ENCODE peak calls at places on chromosomes 3 and 15, in nine cellular contexts. X, R, T, B, E, Z, S, N and K are unnamed samples. For H3K27me3 and H3K4me1, the result is how much of the 10 kb centered on the place peaks cover.

GRCh38 chr3:124281453-124282316 is 289.8 kb upstream of the ROPN1 start:
- DNase-seq in Z (peak), N (no peak), E (no peak), X (peak), T (no peak), R (peak), S (no peak), B (peak), K (no peak)

GRCh38 chr3:50611464-50612233 is at the start of gene CISH:
- DNase-seq in Z (peak), S (peak), N (peak), E (peak), X (peak), R (peak), B (peak), T (peak), K (peak)

GRCh38 chr3:195462308-195462610 is 19.4 kb upstream of the ACAP2 start:
- DNase-seq in R (peak), Z (no peak), T (no peak), B (no peak), N (no peak), X (no peak), E (no peak), S (no peak), K (no peak)

GRCh38 chr3:128267541-128267940 is 114.3 kb downstream of the EEFSEC start:
- DNase-seq in B (no peak), X (no peak), T (no peak), Z (no peak), E (no peak), S (no peak), N (no peak), R (no peak), K (no peak)

GRCh38 chr15:50262533-50262932 is 3.0 kb downstream of the HDC start:
- DNase-seq in R (no peak), T (no peak), S (no peak), B (no peak), E (no peak), X (no peak), N (no peak), Z (no peak), K (no peak)

GRCh38 chr3:196995646-196996355 is 27.2 kb upstream of the PIGZ start:
- DNase-seq in S (no peak), X (no peak), R (no peak), Z (peak), N (no peak), B (no peak), E (no peak), T (no peak), K (peak)

GRCh38 chr15:26115229-26115943 is 252.3 kb upstream of the ATP10A start:
- DNase-seq in Z (peak), B (no peak), R (no peak), N (no peak), S (no peak), E (no peak), X (no peak), T (no peak), K (no peak)

GRCh38 chr3:138314751-138315150 is 14.9 kb downstream of the NME9 start:
- DNase-seq in T (no peak), Z (peak), R (peak), S (no peak), B (no peak), E (no peak), X (no peak), N (no peak), K (no peak)

GRCh38 chr15:27752682-27753081 is 346.4 kb downstream of the OCA2 start:
- DNase-seq in E (no peak), T (no peak), X (no peak), N (no peak), R (no peak), Z (no peak), B (no peak), S (no peak), K (no peak)

GRCh38 chr3:157916672-157917071 is 189.5 kb downstream of the SHOX2 start:
- DNase-seq in R (peak), S (no peak), Z (peak), E (no peak), N (no peak), B (no peak), X (no peak), T (no peak), K (no peak)

GRCh38 chr15:64687167-64688085 is 88.0 kb downstream of the RBPMS2 start:
- DNase-seq in S (no peak), T (no peak), R (no peak), N (no peak), Z (no peak), B (peak), X (no peak), E (no peak), K (no peak)

GRCh38 chr3:19149388-19149787 is 1.1 kb downstream of the KCNH8 start:
- DNase-seq in B (peak), T (no peak), Z (peak), X (no peak), E (no peak), R (peak), S (no peak), N (no peak), K (peak)

GRCh38 chr3:106013971-106014370 is 145.2 kb upstream of the CBLB start:
- DNase-seq in Z (peak), S (no peak), X (peak), R (peak), T (no peak), B (no peak), N (no peak), E (no peak), K (no peak)

GRCh38 chr3:183185696-183186095 is 23.2 kb upstream of the LAMP3 start:
- DNase-seq in R (peak), B (no peak), E (no peak), S (no peak), T (no peak), X (no peak), N (no peak), Z (peak), K (no peak)

GRCh38 chr3:194951931-194952572 is 266.4 kb downstream of the FAM43A start:
- DNase-seq in Z (no peak), B (no peak), R (no peak), S (no peak), T (no peak), X (no peak), E (no peak), N (no peak), K (no peak)

GRCh38 chr3:143601738-143602480 is 246.4 kb downstream of the SLC9A9 start:
- DNase-seq in X (no peak), E (no peak), N (no peak), B (no peak), S (no peak), T (no peak), R (peak), Z (no peak), K (no peak)

GRCh38 chr3:148903022-148903442 is 37.9 kb downstream of the CPA3 start:
- DNase-seq in N (no peak), E (no peak), T (no peak), Z (peak), B (no peak), S (no peak), X (no peak), R (peak), K (no peak)

GRCh38 chr3:70261283-70261682 is 51.2 kb downstream of the MDFIC2 start:
- DNase-seq in B (no peak), E (no peak), X (no peak), R (peak), S (no peak), Z (no peak), N (no peak), T (no peak), K (no peak)

GRCh38 chr3:195853036-195853435 is 41.3 kb upstream of the MUC4 start:
- DNase-seq in S (no peak), N (no peak), Z (no peak), X (no peak), B (no peak), E (no peak), R (no peak), T (no peak), K (no peak)

GRCh38 chr15:24760066-24760465 is 84.5 kb downstream of the NPAP1 start:
- DNase-seq in S (no peak), X (no peak), R (no peak), Z (no peak), B (no peak), E (no peak), N (no peak), T (no peak), K (no peak)

GRCh38 chr3:141656771-141657170 is 81.3 kb upstream of the RNF7 start:
- DNase-seq in Z (peak), S (no peak), B (peak), T (no peak), X (no peak), E (no peak), N (no peak), R (no peak), K (no peak)

GRCh38 chr3:72339750-72340025 is 508.6 kb downstream of the SHQ1 start:
- DNase-seq in T (no peak), E (no peak), S (no peak), Z (no peak), X (no peak), N (no peak), B (peak), R (no peak), K (no peak)

GRCh38 chr15:62572797-62573196 is 407.7 kb upstream of the C2CD4B start:
- DNase-seq in N (no peak), E (no peak), X (no peak), R (no peak), S (no peak), B (peak), T (no peak), Z (no peak), K (no peak)
- H3K27me3 ChIP-seq in N (under half), E (under half), X (under half), R (under half), S (under half), B (under half), T (under half), Z (under half), K (under half)

GRCh38 chr3:12970684-12971083 is 102.5 kb downstream of the IQSEC1 start:
- DNase-seq in E (no peak), Z (no peak), B (no peak), S (no peak), N (no peak), T (no peak), X (no peak), R (no peak), K (no peak)

GRCh38 chr3:12966847-12967750 is 106.1 kb downstream of the IQSEC1 start:
- DNase-seq in T (no peak), X (peak), E (no peak), S (no peak), N (no peak), Z (peak), B (peak), R (no peak), K (no peak)

GRCh38 chr3:12967751-12968209 is 105.4 kb downstream of the IQSEC1 start:
- DNase-seq in E (peak), Z (peak), X (peak), R (peak), N (peak), T (peak), S (peak), B (peak), K (peak)

GRCh38 chr3:12969487-12969886 is 103.7 kb downstream of the IQSEC1 start:
- DNase-seq in N (no peak), Z (no peak), R (no peak), T (no peak), S (no peak), B (no peak), X (no peak), E (no peak), K (no peak)

DNA sequence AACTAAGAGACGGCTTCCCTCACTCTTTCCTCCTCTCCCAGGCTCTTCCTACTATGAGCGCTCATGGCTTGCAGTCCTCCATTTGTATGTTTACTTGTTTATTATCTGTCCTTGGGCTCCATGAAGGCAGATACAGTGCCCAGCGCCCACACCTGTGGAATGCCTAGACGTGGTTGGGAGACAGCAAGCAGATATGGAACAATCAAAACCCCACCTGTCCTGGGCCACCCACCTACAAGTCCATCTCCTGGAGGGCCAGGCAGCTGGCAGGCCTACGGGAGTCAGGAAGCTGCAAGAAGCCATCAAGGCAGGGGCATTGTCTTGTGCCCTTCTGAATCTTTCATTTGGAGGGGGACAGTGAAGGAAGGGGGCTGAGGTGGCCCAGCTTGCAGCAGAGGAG is 104.7 kb downstream of the IQSEC1 start:
- DNase-seq in Z (no peak), T (no peak), E (no peak), R (no peak), B (no peak), S (no peak), X (no peak), N (no peak), K (no peak)
- H3K4me1 ChIP-seq in Z (under half), T (under half), E (under half), R (under half), B (under half), S (half or more), X (half or more), N (under half), K (under half)

DNA sequence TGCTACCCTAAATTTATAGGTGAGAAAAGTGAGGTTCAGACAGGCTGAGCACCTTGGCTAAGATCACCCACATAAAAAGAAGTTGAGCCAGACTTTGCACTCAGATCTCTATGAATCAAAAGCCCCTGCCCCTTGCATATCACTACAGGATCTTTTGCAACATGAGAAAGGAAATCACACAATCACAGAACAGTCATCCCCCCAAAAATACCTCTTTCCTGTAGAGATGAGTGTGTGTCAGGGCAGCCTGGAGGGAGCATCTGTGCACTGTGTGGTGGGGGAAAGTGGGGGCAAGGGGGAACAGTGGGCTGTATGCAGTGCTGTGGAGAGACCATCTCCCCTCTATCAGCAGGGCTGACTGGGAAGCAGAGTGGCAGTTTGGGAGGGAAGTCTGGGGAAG is 46.6 kb downstream of the EPHB3 start:
- DNase-seq in E (no peak), R (no peak), T (no peak), Z (no peak), X (no peak), B (no peak), S (no peak), N (no peak), K (no peak)
- H3K27me3 ChIP-seq in E (under half), R (under half), T (under half), Z (under half), X (half or more), B (under half), S (under half), N (under half), K (under half)

DNA sequence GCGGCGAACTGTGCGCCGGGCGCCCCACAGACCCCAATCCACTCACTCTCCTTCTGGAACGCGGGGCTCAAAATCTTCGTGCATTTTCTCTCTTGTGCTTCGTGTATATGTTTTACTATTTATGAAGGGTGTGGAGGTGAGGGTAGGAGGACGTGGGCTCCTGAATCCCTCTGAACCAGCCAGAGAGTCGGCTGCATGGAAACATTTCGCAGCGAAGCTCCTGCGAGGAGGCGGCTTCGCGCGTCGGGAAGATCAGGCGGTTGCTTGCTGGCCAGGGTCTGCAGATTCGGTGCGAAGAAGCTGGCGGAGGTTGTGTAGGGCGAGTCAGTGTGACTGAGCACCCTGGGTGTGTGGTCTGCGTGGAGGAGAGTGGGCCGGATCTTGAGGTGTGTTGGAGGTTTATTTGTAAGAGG is 1.1 kb downstream of the CNTN4 start:
- DNase-seq in Z (no peak), S (no peak), R (no peak), X (no peak), N (peak), T (no peak), B (peak), E (no peak), K (no peak)
- H3K4me1 ChIP-seq in Z (under half), S (under half), R (under half), X (under half), N (under half), T (under half), B (under half), E (under half), K (under half)

GRCh38 chr15:59439571-59439970 is 1.6 kb downstream of the FAM81A start:
- DNase-seq in B (no peak), Z (no peak), R (no peak), E (no peak), N (no peak), X (no peak), S (no peak), T (no peak), K (no peak)
- H3K27me3 ChIP-seq in B (under half), Z (under half), R (under half), E (under half), N (under half), X (under half), S (under half), T (under half), K (under half)

DNA sequence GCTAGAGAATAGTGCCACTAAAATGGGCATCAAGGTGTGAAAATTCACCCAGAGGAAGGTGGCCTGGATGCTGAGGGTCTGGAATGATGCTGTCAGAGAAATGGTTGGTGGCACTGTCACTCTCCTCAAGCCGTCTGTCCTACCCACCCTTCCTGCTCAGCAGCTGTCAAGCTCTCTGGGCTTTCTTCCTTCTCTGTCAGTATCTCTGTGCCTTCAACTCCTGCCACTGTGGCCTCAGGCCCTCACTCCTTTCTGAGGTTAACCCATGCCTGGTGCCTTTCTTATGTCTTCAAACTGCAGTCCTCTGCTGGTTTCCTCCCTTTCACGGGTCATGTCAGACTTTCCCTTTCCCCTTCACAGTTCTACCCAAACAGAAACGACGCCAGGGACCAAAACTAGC is 4.4 kb downstream of the MYO5C start:
- DNase-seq in T (no peak), E (no peak), S (no peak), Z (no peak), N (no peak), R (no peak), B (no peak), X (no peak), K (no peak)
- H3K4me1 ChIP-seq in T (under half), E (under half), S (half or more), Z (under half), N (under half), R (half or more), B (under half), X (under half), K (under half)

DNA sequence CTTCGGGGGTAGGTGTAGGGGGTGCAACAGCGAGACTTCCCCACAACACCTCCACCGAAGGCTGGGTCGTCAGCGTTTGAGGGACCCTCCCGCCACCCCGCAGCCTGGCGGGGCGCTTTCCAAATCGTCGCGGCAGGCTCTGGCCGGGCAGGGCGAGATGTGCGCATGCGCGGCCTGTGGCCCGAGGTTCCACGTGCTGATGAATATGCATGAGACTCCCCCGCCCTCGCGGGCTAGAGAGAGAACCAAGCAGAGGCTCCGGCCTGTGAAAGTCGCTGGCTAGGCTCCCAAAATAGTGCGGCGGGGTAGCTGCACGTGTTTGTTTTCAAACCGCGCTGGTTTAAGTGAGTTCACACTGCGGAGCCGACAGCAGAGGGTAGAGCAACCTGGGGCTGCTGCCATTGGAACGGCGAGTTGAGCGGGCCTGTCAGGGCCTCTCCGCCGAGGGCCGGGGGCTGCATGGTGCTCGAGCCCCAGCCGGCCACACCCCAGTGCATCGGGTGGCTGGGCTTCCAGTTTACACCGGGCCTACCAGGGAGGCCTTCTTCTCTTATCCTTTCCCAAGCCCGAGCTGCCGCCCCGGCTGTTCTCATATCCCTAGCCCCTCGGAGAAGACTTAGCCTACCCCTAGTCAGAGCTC is 10.0 kb downstream of the ZIC1 start:
- DNase-seq in R (no peak), S (no peak), B (peak), Z (peak), X (peak), T (no peak), E (no peak), N (peak), K (no peak)
- H3K27me3 ChIP-seq in R (half or more), S (half or more), B (half or more), Z (under half), X (under half), T (under half), E (under half), N (under half), K (under half)

DNA sequence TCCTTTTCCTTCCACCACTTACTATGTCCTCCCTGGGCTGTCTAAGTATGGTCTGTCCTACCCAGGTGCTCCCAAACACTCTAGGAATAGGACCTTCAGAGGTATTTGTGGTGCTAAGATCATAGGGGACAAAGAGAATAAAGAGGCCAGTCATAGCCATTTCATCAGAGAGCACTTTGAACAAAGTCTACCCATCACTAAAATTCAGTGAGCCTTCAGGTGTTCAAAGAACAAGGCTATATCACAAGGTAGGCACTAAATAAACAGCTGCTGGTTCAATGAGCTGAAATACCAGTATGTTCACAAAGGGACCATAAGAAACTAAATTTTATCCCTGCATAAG is 38.8 kb downstream of the NBEAL2 start:
- DNase-seq in S (no peak), T (no peak), B (no peak), Z (no peak), N (no peak), R (no peak), E (no peak), X (no peak), K (no peak)
- H3K4me1 ChIP-seq in S (half or more), T (under half), B (under half), Z (under half), N (under half), R (under half), E (under half), X (under half), K (under half)

GRCh38 chr3:15649831-15650230 is 48.3 kb downstream of the BTD start:
- DNase-seq in R (no peak), Z (no peak), E (no peak), S (no peak), X (no peak), T (no peak), N (no peak), B (no peak), K (no peak)

GRCh38 chr3:15646924-15647511 is 45.5 kb downstream of the BTD start:
- DNase-seq in N (peak), E (no peak), B (peak), Z (peak), T (peak), R (peak), S (no peak), X (no peak), K (no peak)

GRCh38 chr3:15651396-15651795 is 49.9 kb downstream of the BTD start:
- DNase-seq in Z (no peak), N (no peak), E (no peak), X (no peak), B (no peak), S (no peak), R (no peak), T (no peak), K (no peak)

GRCh38 chr3:15647629-15648167 is 46.2 kb downstream of the BTD start:
- DNase-seq in X (no peak), R (peak), N (no peak), S (no peak), B (no peak), E (peak), Z (peak), T (no peak), K (no peak)

DNA sequence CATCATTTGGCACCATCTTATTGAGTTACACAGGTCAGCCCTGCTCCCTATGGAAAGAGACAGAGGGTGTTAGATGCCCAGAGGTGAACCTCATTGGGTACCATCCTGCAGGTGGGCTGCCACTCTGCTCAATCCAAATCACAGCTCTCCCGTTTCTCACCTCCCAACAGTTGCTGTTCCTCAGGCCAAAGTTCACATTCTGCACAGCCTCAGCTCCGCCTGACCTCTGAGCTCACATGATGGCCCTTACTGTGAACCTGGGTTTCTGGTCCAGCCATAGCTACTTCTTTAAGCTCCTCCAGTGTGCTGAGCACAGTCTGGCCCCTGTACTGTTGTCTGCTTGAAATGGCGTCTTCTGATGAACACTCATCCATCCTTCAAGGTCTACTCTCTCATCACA is 47.8 kb downstream of the BTD start:
- DNase-seq in B (no peak), Z (no peak), R (no peak), X (no peak), N (no peak), T (no peak), E (no peak), S (no peak), K (no peak)
- H3K27me3 ChIP-seq in B (under half), Z (under half), R (under half), X (under half), N (under half), T (under half), E (under half), S (under half), K (under half)